ENCODE peak calls at places on chromosomes 5 and 9, in four cellular contexts. E, Q, P and M are unnamed samples.

GRCh38 chr5:32711693-32712462 is 757 bp downstream of the NPR3 start:
- DNase-seq in E (no peak), Q (peak; percentile 16), P (peak; percentile 63), M (peak; percentile 32)

GRCh38 chr5:57262533-57262932 is 88.7 kb downstream of the GPBP1 start:
- DNase-seq in E (no peak), Q (no peak), P (no peak), M (no peak)

GRCh38 chr5:59206132-59206581 is 623.3 kb downstream of the RAB3C start:
- DNase-seq in E (no peak), Q (no peak), P (no peak), M (no peak)

GRCh38 chr9:68577778-68578591 is 37.3 kb upstream of the TMEM252 start:
- DNase-seq in E (no peak), Q (no peak), P (no peak), M (peak; percentile 44)

GRCh38 chr5:5326126-5326758 is 96.2 kb upstream of the ICE1 start:
- DNase-seq in E (no peak), Q (no peak), P (no peak), M (no peak)

GRCh38 chr9:4678679-4679267 is 596 bp upstream of the CDC37L1 start:
- DNase-seq in E (no peak), Q (no peak), P (no peak), M (no peak)

GRCh38 chr9:98860871-98861293 is 53.4 kb downstream of the GALNT12 start:
- DNase-seq in E (no peak), Q (no peak), P (peak; percentile 85), M (no peak)

GRCh38 chr9:2336055-2336454 is 285.5 kb upstream of the VLDLR start:
- DNase-seq in E (no peak), Q (no peak), P (no peak), M (no peak)

GRCh38 chr5:127243011-127243410 is 47.6 kb upstream of the MEGF10 start:
- DNase-seq in E (no peak), Q (no peak), P (no peak), M (no peak)

GRCh38 chr5:148776261-148776660 is 50.1 kb upstream of the ADRB2 start:
- DNase-seq in E (no peak), Q (no peak), P (no peak), M (no peak)

GRCh38 chr9:18365651-18366050 is 108.3 kb upstream of the ADAMTSL1 start:
- DNase-seq in E (no peak), Q (no peak), P (no peak), M (no peak)

GRCh38 chr9:4114569-4115505 is 185.0 kb downstream of the GLIS3 start:
- DNase-seq in E (no peak), Q (no peak), P (no peak), M (no peak)

GRCh38 chr5:124907098-124907644 is 160.7 kb upstream of the ZNF608 start:
- DNase-seq in E (no peak), Q (no peak), P (no peak), M (no peak)

GRCh38 chr9:99419099-99419498 is 197.0 kb downstream of the SEC61B start:
- DNase-seq in E (no peak), Q (no peak), P (no peak), M (no peak)

GRCh38 chr9:8718121-8718725 is 918.6 kb upstream of the DMAC1 start:
- DNase-seq in E (no peak), Q (no peak), P (no peak), M (no peak)

GRCh38 chr5:150355791-150356190 is 1.7 kb upstream of the TCOF1 start:
- DNase-seq in E (no peak), Q (no peak), P (no peak), M (no peak)